ENCODE peak calls at places on chromosomes 13 and 19, in four cellular contexts. R is body of pancreas; N is AG09319; X is CD8-positive, alpha-beta T cell. G is an unnamed sample.
A peak's percentile ranks its signal among the peaks of the same experiment; 100 is the strongest.

GRCh38 chr19:46393456-46394397 is 19.6 kb downstream of the CCDC8 start:
- DNase-seq in R (no peak), N (no peak), X (no peak), G (no peak)

GRCh38 chr13:113816248-113816924 is 47.5 kb downstream of the GAS6 start:
- DNase-seq in R (no peak), N (no peak), X (no peak), G (no peak)

GRCh38 chr13:50844181-50844875 is 836 bp upstream of the DLEU7 start:
- DNase-seq in R (no peak), N (no peak), X (no peak), G (no peak)

GRCh38 chr19:55623130-55623868 is 1.1 kb downstream of the ZNF784 start:
- DNase-seq in R (no peak), N (no peak), X (no peak), G (no peak)

GRCh38 chr19:48341006-48341405 is 15.7 kb downstream of the EMP3 start:
- DNase-seq in R (peak; percentile 35), N (no peak), X (no peak), G (no peak)

GRCh38 chr13:26872444-26873173 is 112.0 kb upstream of the GPR12 start:
- DNase-seq in R (peak; percentile 18), N (no peak), X (peak; percentile 3), G (peak; percentile 46)

GRCh38 chr19:55585658-55586339 is 5.2 kb upstream of the ZNF579 start:
- DNase-seq in R (peak; percentile 82), N (no peak), X (no peak), G (no peak)

GRCh38 chr19:48698046-48698445 is 2.3 kb downstream of the FUT2 start:
- DNase-seq in R (peak; percentile 46), N (no peak), X (no peak), G (no peak)

GRCh38 chr19:5686326-5686646 is 3.8 kb upstream of the RPL36 start:
- DNase-seq in R (no peak), N (no peak), X (no peak), G (no peak)

GRCh38 chr19:39195755-39196154 is 1.0 kb upstream of the NCCRP1 start:
- DNase-seq in R (peak; percentile 63), N (no peak), X (no peak), G (no peak)

GRCh38 chr19:1087813-1088418 is 7.3 kb downstream of the POLR2E start:
- DNase-seq in R (no peak), N (no peak), X (no peak), G (no peak)

GRCh38 chr13:107441279-107441678 is 774.1 kb downstream of the LIG4 start:
- DNase-seq in R (no peak), N (no peak), X (no peak), G (no peak)

GRCh38 chr19:6423499-6424189 is 967 bp downstream of the KHSRP start:
- DNase-seq in R (no peak), N (no peak), X (no peak), G (peak; percentile 26)

GRCh38 chr19:18107235-18108083 is 9.9 kb downstream of the MAST3 start:
- DNase-seq in R (no peak), N (no peak), X (no peak), G (no peak)

GRCh38 chr19:30144242-30144758 is 202.3 kb downstream of the URI1 start:
- DNase-seq in R (no peak), N (no peak), X (no peak), G (no peak)

GRCh38 chr13:40390290-40391008 is 276.0 kb downstream of the FOXO1 start:
- DNase-seq in R (no peak), N (no peak), X (no peak), G (no peak)

GRCh38 chr19:31232871-31233270 is 116.4 kb downstream of the TSHZ3 start:
- DNase-seq in R (no peak), N (peak; percentile 86), X (no peak), G (no peak)

GRCh38 chr13:49314344-49314882 is 66.7 kb downstream of the CDADC1 start:
- DNase-seq in R (no peak), N (no peak), X (no peak), G (no peak)

GRCh38 chr19:10155834-10156233 is 36.1 kb upstream of the EIF3G start:
- DNase-seq in R (no peak), N (no peak), X (no peak), G (no peak)

GRCh38 chr13:29260684-29261083 is 334.8 kb downstream of the SLC7A1 start:
- DNase-seq in R (no peak), N (no peak), X (no peak), G (no peak)

GRCh38 chr13:39516140-39516539 is 86.9 kb downstream of the LHFPL6 start:
- DNase-seq in R (no peak), N (no peak), X (no peak), G (no peak)

GRCh38 chr19:34260771-34261173 is 6.4 kb downstream of the GARRE1 start:
- DNase-seq in R (no peak), N (no peak), X (no peak), G (no peak)

GRCh38 chr13:109744512-109745051 is 41.8 kb downstream of the IRS2 start:
- DNase-seq in R (peak; percentile 26), N (peak; percentile 22), X (no peak), G (no peak)

GRCh38 chr19:57088125-57088524 is 31.7 kb upstream of the USP29 start:
- DNase-seq in R (no peak), N (no peak), X (no peak), G (no peak)

DNA sequence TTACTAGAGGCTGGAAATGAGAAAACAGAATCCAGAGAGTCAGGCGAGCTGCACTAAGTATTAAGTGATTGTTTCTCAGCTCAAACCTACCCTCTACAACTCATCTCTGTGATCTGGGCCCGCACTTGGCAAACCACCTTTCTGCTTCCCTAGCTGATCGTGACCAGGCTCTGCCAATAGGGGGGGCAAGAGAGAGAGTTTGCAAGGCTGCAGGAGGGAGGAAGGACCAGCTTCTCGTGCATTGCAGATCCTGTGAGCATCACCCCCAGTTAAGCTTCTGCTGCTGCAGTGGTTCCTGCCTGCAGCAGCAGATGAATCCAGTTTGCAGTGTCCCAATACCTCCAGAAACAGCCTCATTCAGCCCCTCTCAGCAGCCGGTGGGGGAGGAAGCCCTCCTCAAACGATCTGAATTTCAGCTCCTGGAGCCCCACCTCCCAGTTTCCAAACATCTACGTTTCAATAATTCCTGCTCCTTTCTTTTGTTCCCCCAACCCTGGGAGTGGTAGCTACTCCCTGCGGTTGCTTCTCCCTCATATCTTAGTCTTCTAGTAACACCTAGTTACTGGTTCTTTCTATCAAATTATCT is 20.0 kb downstream of the XRCC1 start:
- DNase-seq in R (peak; percentile 71), N (no peak), X (peak; percentile 71), G (peak; percentile 75)
- TF ChIP-seq CTCF in R (peak; percentile 50), N (peak; percentile 86), X (peak; percentile 79), G (peak; percentile 74)

DNA sequence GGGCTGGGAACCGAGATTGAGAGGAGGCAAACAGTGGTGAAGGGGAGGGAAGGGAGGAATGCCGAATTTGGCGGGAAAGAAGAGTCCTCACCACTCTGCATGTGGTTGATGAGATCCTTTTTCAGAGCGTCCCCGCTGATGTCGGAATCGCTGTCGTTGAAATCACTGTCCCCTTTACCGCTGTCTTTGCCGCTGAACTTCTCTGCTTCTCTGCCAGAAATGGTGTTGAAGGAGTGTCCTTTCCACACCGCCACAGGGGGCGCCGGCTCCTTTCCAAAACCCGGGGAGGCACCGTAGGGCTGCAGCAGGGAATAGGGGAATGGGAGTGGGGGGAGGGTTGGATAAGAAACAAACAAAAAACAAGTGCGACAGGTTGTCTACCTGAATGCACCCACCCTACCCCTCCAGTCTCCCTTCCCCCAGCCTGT is 3.1 kb downstream of the PCDH8 start:
- DNase-seq in R (no peak), N (no peak), X (no peak), G (no peak)
- TF ChIP-seq CTCF in R (no peak), N (no peak), X (no peak), G (no peak)

GRCh38 chr19:14091086-14091884 is 734 bp upstream of the SAMD1 start:
- DNase-seq in R (peak; percentile 43), N (no peak), X (peak; percentile 44), G (peak; percentile 67)
- TF ChIP-seq CTCF in R (no peak), N (peak; percentile 24), X (peak; percentile 40), G (no peak)

DNA sequence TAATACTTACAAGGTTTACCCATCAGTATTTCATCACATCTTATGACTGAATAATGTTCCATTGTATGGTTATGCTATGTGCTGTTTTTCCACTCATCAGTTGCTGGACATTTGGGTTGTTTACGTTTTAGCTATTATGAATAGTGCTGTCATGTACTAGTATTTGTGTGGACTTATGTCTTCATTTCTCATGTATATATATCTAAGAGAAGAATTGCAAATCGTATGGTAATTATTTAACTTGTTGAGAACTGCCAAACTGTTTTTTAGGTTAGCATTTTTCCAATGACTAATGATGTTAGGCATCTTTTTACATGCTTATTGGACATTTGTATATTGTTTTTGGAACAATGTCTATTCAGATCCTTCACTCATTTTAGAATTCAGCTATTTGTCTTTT is 368.3 kb downstream of the LMO7 start:
- DNase-seq in R (no peak), N (no peak), X (no peak), G (no peak)
- TF ChIP-seq CTCF in R (no peak), N (no peak), X (no peak), G (no peak)

GRCh38 chr13:96080676-96081075 is 9.2 kb upstream of the HS6ST3 start:
- DNase-seq in R (no peak), N (no peak), X (no peak), G (no peak)

GRCh38 chr13:96081888-96082287 is 8.0 kb upstream of the HS6ST3 start:
- DNase-seq in R (no peak), N (no peak), X (no peak), G (no peak)

GRCh38 chr13:96072392-96072791 is 17.5 kb upstream of the HS6ST3 start:
- DNase-seq in R (no peak), N (no peak), X (no peak), G (no peak)

GRCh38 chr13:96075953-96076543 is 13.9 kb upstream of the HS6ST3 start:
- DNase-seq in R (no peak), N (no peak), X (no peak), G (no peak)
- TF ChIP-seq CTCF in R (peak; percentile 65), N (peak; percentile 61), X (no peak), G (no peak)

GRCh38 chr19:32880607-32881006 is 11.0 kb upstream of the SLC7A9 start:
- DNase-seq in R (no peak), N (no peak), X (no peak), G (no peak)

GRCh38 chr19:32877977-32878745 is 8.6 kb upstream of the SLC7A9 start:
- DNase-seq in R (no peak), N (no peak), X (no peak), G (no peak)

GRCh38 chr19:32879741-32880140 is 10.2 kb upstream of the SLC7A9 start:
- DNase-seq in R (no peak), N (no peak), X (no peak), G (no peak)

GRCh38 chr19:32878988-32879387 is 9.4 kb upstream of the SLC7A9 start:
- DNase-seq in R (no peak), N (no peak), X (no peak), G (no peak)

GRCh38 chr19:32881766-32882165 is 12.2 kb upstream of the SLC7A9 start:
- DNase-seq in R (no peak), N (no peak), X (no peak), G (no peak)
- TF ChIP-seq CTCF in R (no peak), N (no peak), X (no peak), G (no peak)

DNA sequence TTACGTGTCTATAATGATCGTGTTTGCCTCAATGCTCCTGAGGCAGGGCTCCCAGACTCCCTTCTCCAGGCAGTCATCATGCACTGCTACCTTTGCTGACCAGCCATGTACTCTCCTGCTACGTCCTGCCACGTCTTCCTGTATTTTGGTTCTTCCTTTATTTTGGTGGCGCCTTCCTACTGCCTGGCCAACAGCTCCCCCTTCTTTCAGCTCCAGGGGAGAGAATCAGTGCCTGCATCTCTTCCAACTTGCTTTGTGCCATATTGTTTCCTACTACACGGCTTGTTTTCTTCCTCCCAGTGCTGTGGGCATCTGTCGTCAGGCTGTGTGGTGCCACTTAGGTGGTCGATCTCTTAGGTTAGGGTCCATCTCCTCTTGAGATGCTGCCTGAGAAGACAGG is 96.2 kb downstream of the FGF9 start:
- DNase-seq in R (no peak), N (no peak), X (no peak), G (no peak)
- TF ChIP-seq CTCF in R (no peak), N (no peak), X (no peak), G (no peak)